ENCODE peak calls at places on chromosome 1, in six cellular contexts. O, U, I, Y, T and N are unnamed samples.

GRCh38 chr1:180929389-180929788 is 16.7 kb downstream of the KIAA1614 start:
- DNase-seq in O (no peak), U (no peak), I (no peak), Y (no peak), T (no peak), N (no peak)

GRCh38 chr1:175824079-175824478 is 80.7 kb upstream of the TNR start:
- DNase-seq in O (peak), U (peak), I (peak), Y (no peak), T (no peak), N (no peak)

GRCh38 chr1:36384542-36385409 is 948 bp downstream of the STK40 start:
- DNase-seq in O (peak), U (peak), I (no peak), Y (no peak), T (peak), N (peak)

GRCh38 chr1:41351262-41352151 is 9.7 kb upstream of the FOXO6 start:
- DNase-seq in O (no peak), U (no peak), I (no peak), Y (no peak), T (no peak), N (peak)

GRCh38 chr1:45221716-45222115 is 15.3 kb upstream of the ZSWIM5 start:
- DNase-seq in O (no peak), U (no peak), I (no peak), Y (no peak), T (no peak), N (no peak)

GRCh38 chr1:85087659-85088407 is 39.5 kb upstream of the MCOLN3 start:
- DNase-seq in O (no peak), U (no peak), I (no peak), Y (no peak), T (no peak), N (no peak)

GRCh38 chr1:41626616-41627375 is 142.3 kb upstream of the EDN2 start:
- DNase-seq in O (peak), U (peak), I (no peak), Y (no peak), T (peak), N (no peak)

GRCh38 chr1:209835782-209836298 is 8.1 kb downstream of the UTP25 start:
- DNase-seq in O (no peak), U (peak), I (no peak), Y (no peak), T (no peak), N (no peak)

GRCh38 chr1:155010211-155010918 is 7.8 kb downstream of the ZBTB7B start:
- DNase-seq in O (no peak), U (peak), I (no peak), Y (no peak), T (no peak), N (no peak)

GRCh38 chr1:182974792-182975191 is 21.8 kb upstream of the SHCBP1L start:
- DNase-seq in O (no peak), U (no peak), I (no peak), Y (no peak), T (no peak), N (no peak)

GRCh38 chr1:32623775-32624174 is 26.6 kb downstream of the ZBTB8OS start:
- DNase-seq in O (no peak), U (peak), I (no peak), Y (no peak), T (no peak), N (no peak)

GRCh38 chr1:92486251-92487077 is at the start of gene GFI1:
- DNase-seq in O (peak), U (peak), I (peak), Y (no peak), T (no peak), N (no peak)

GRCh38 chr1:245871881-245872280 is 635.2 kb downstream of the SMYD3 start:
- DNase-seq in O (no peak), U (no peak), I (no peak), Y (no peak), T (no peak), N (no peak)

GRCh38 chr1:17423781-17424245 is 15.7 kb downstream of the RCC2 start:
- DNase-seq in O (no peak), U (no peak), I (no peak), Y (no peak), T (no peak), N (no peak)